ENCODE peak calls at places on chromosome 19, in seven cellular contexts. Q is M059J; M is CD8-positive, alpha-beta memory T cell; F is CD8-positive, alpha-beta T cell; R is HS-5; K is anterior cingulate cortex; Z is myocyte. X is an unnamed sample.

GRCh38 chr19:50384685-50385535 is 763 bp downstream of the POLD1 start:
- DNase-seq in K (no peak), Z (peak), R (no peak), F (no peak), Q (no peak), M (no peak), X (no peak)

GRCh38 chr19:2731181-2732117 is 8.4 kb downstream of the SLC39A3 start:
- DNase-seq in R (no peak), Z (no peak), K (no peak), Q (no peak), M (no peak), F (no peak), X (no peak)

GRCh38 chr19:46385636-46386035 is 27.7 kb downstream of the CCDC8 start:
- DNase-seq in Z (no peak), R (no peak), Q (no peak), M (no peak), F (no peak), K (no peak), X (no peak)

GRCh38 chr19:53132231-53132991 is at the start of gene ZNF415:
- DNase-seq in R (peak), F (peak), Q (peak), M (peak), Z (peak), K (peak), X (peak)

GRCh38 chr19:35381318-35381717 is 10.4 kb downstream of the GPR42 start:
- DNase-seq in K (no peak), M (no peak), R (no peak), Q (no peak), F (no peak), Z (no peak), X (no peak)

GRCh38 chr19:16572332-16573211 is at the start of gene SLC35E1:
- DNase-seq in Q (peak), F (peak), Z (peak), K (peak), M (peak), R (peak), X (peak)

GRCh38 chr19:55536951-55537740 is at the start of gene SBK2:
- DNase-seq in F (no peak), K (no peak), M (no peak), Z (peak), Q (no peak), R (no peak), X (no peak)

GRCh38 chr19:54455786-54456422 is 6.9 kb downstream of the LENG8 start:
- DNase-seq in Q (no peak), F (no peak), K (no peak), R (no peak), Z (no peak), M (no peak), X (no peak)

GRCh38 chr19:16324384-16325160 is at the start of gene KLF2:
- DNase-seq in K (no peak), Q (peak), M (peak), F (peak), Z (peak), R (no peak), X (peak)

GRCh38 chr19:13986348-13986904 is 19.7 kb downstream of the RFX1 start:
- DNase-seq in F (peak), R (no peak), Q (no peak), K (no peak), Z (no peak), M (peak), X (peak)

GRCh38 chr19:6362351-6362801 is 1.0 kb downstream of the CLPP start:
- DNase-seq in F (peak), Q (no peak), R (no peak), Z (no peak), M (peak), K (no peak), X (peak)

GRCh38 chr19:55527197-55528029 is 9.5 kb downstream of the SBK2 start:
- DNase-seq in F (no peak), K (no peak), R (no peak), M (no peak), Q (no peak), Z (no peak), X (no peak)

GRCh38 chr19:36111200-36111539 is 227 bp downstream of the OVOL3 start:
- DNase-seq in M (no peak), Q (no peak), K (no peak), Z (no peak), R (no peak), F (no peak), X (no peak)